ENCODE peak calls at places on chromosomes 12 and 14, in ten cellular contexts. One of them, this sample, is unnamed.

GRCh38 chr12:70609203-70609602 is 28.0 kb downstream of the PTPRB start:
- ATAC-seq in HepG2: peak
- ATAC-seq in A549: peak
- ATAC-seq in heart left ventricle: no peak
- ATAC-seq in upper lobe of left lung: peak
- ATAC-seq in body of pancreas: no peak
- ATAC-seq in right lobe of liver: no peak
- ATAC-seq in GM12878: no peak
- ATAC-seq in gastrocnemius medialis: no peak
- ATAC-seq in HCT116: no peak
- ATAC-seq in this sample: peak

GRCh38 chr14:69259531-69260245 is at the start of gene GALNT16:
- ATAC-seq in heart left ventricle: peak
- ATAC-seq in right lobe of liver: no peak
- ATAC-seq in HepG2: peak
- ATAC-seq in GM12878: no peak
- ATAC-seq in HCT116: no peak
- ATAC-seq in A549: peak
- ATAC-seq in upper lobe of left lung: no peak
- ATAC-seq in gastrocnemius medialis: no peak
- ATAC-seq in body of pancreas: peak
- ATAC-seq in this sample: peak

GRCh38 chr14:71855399-71856036 is 76.7 kb upstream of the RGS6 start:
- ATAC-seq in A549: peak
- ATAC-seq in GM12878: peak
- ATAC-seq in heart left ventricle: peak
- ATAC-seq in body of pancreas: no peak
- ATAC-seq in right lobe of liver: peak
- ATAC-seq in HepG2: peak
- ATAC-seq in HCT116: peak
- ATAC-seq in upper lobe of left lung: no peak
- ATAC-seq in gastrocnemius medialis: no peak
- ATAC-seq in this sample: no peak

GRCh38 chr14:57970594-57970993 is 104.7 kb upstream of the SLC35F4 start:
- ATAC-seq in HepG2: no peak
- ATAC-seq in heart left ventricle: no peak
- ATAC-seq in gastrocnemius medialis: no peak
- ATAC-seq in upper lobe of left lung: no peak
- ATAC-seq in GM12878: no peak
- ATAC-seq in HCT116: no peak
- ATAC-seq in right lobe of liver: no peak
- ATAC-seq in body of pancreas: no peak
- ATAC-seq in A549: no peak
- ATAC-seq in this sample: no peak

GRCh38 chr12:89695100-89695499 is 13.5 kb downstream of the ATP2B1 start:
- ATAC-seq in heart left ventricle: peak
- ATAC-seq in GM12878: peak
- ATAC-seq in right lobe of liver: no peak
- ATAC-seq in HepG2: no peak
- ATAC-seq in A549: peak
- ATAC-seq in gastrocnemius medialis: peak
- ATAC-seq in HCT116: no peak
- ATAC-seq in body of pancreas: no peak
- ATAC-seq in upper lobe of left lung: no peak
- ATAC-seq in this sample: peak

GRCh38 chr12:13547283-13547682 is 350.8 kb downstream of the EMP1 start:
- ATAC-seq in HepG2: no peak
- ATAC-seq in gastrocnemius medialis: no peak
- ATAC-seq in right lobe of liver: no peak
- ATAC-seq in GM12878: no peak
- ATAC-seq in body of pancreas: no peak
- ATAC-seq in heart left ventricle: no peak
- ATAC-seq in A549: no peak
- ATAC-seq in upper lobe of left lung: no peak
- ATAC-seq in HCT116: no peak
- ATAC-seq in this sample: no peak

GRCh38 chr14:68924392-68925158 is 54.5 kb downstream of the ACTN1 start:
- ATAC-seq in GM12878: no peak
- ATAC-seq in HCT116: no peak
- ATAC-seq in body of pancreas: no peak
- ATAC-seq in HepG2: peak
- ATAC-seq in gastrocnemius medialis: no peak
- ATAC-seq in upper lobe of left lung: no peak
- ATAC-seq in A549: peak
- ATAC-seq in right lobe of liver: peak
- ATAC-seq in heart left ventricle: peak
- ATAC-seq in this sample: peak

GRCh38 chr12:9091933-9092598 is 23.7 kb downstream of the A2M start:
- ATAC-seq in upper lobe of left lung: no peak
- ATAC-seq in right lobe of liver: peak
- ATAC-seq in A549: no peak
- ATAC-seq in heart left ventricle: peak
- ATAC-seq in HepG2: peak
- ATAC-seq in HCT116: no peak
- ATAC-seq in gastrocnemius medialis: no peak
- ATAC-seq in GM12878: no peak
- ATAC-seq in body of pancreas: no peak
- ATAC-seq in this sample: no peak

GRCh38 chr14:24108336-24108874 is 6.2 kb upstream of the DCAF11 start:
- ATAC-seq in body of pancreas: no peak
- ATAC-seq in heart left ventricle: no peak
- ATAC-seq in upper lobe of left lung: no peak
- ATAC-seq in right lobe of liver: no peak
- ATAC-seq in HCT116: no peak
- ATAC-seq in HepG2: no peak
- ATAC-seq in gastrocnemius medialis: no peak
- ATAC-seq in A549: peak
- ATAC-seq in GM12878: peak
- ATAC-seq in this sample: peak

DNA sequence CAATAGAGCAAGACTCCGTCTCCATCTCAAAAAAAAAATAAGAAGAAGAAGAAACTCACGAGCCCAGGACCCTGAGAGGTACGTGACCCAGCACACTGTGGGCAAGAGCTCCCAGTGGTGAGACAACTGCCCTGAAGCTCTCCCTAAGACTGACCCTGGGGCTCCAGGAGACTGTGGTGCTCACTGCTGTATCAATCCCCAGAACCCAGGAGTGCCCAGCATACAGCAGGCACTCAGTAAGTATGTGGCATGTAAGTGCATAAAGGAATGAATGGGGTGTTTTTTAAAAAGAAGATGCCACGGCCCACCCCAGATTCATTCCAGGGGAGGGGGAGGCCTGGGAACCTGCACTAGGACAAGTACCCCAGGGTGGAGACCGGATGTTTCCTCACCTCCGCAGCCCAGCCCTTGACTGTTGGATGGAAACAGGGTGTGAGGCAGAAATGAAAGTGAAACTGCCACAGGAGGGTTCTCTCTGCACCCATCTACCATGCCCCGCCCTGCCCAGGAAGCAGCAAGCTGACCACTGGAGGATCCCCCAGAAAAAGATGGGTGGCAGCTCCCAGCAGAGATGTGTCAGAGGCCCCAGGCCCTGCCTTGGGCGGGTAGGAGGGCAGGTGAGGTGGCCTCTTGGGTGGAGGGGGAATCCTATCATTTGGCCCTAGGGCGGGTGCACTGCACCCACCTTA is 12.2 kb downstream of the ITPK1 start:
- ATAC-seq in HCT116: peak
- ATAC-seq in HepG2: no peak
- ATAC-seq in body of pancreas: no peak
- ATAC-seq in A549: no peak
- ATAC-seq in gastrocnemius medialis: no peak
- ATAC-seq in heart left ventricle: peak
- ATAC-seq in right lobe of liver: peak
- ATAC-seq in upper lobe of left lung: peak
- ATAC-seq in GM12878: peak
- ATAC-seq in this sample: peak
- H3K4me3 ChIP-seq in HCT116: no peak
- H3K4me3 ChIP-seq in HepG2: no peak
- H3K4me3 ChIP-seq in body of pancreas: no peak
- H3K4me3 ChIP-seq in A549: no peak
- H3K4me3 ChIP-seq in gastrocnemius medialis: no peak
- H3K4me3 ChIP-seq in heart left ventricle: no peak
- H3K4me3 ChIP-seq in right lobe of liver: no peak
- H3K4me3 ChIP-seq in upper lobe of left lung: no peak
- H3K4me3 ChIP-seq in GM12878: peak
- H3K4me3 ChIP-seq in this sample: no peak

DNA sequence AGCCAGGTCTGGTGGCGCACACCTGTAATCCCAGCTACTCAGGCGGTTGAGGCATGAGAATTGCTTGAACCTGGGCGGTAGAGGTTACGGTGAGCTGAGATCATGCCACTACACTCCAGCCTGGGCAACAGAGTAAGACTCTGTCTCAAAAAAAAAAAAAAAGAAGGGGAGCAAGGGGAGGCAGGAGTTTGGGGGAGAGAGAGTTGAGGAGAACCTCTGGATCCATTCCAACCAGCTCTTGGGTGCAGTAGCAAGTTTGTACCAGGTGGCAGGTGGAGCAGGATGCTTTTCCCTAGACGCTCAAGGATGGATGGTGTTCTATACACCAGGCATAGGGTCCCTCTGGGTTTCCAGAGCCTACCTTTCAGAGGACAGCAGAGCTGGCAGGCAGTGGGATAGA is 1.9 kb downstream of the NFE2 start:
- ATAC-seq in heart left ventricle: no peak
- ATAC-seq in upper lobe of left lung: no peak
- ATAC-seq in GM12878: no peak
- ATAC-seq in A549: no peak
- ATAC-seq in right lobe of liver: no peak
- ATAC-seq in body of pancreas: no peak
- ATAC-seq in HepG2: no peak
- ATAC-seq in gastrocnemius medialis: no peak
- ATAC-seq in HCT116: no peak
- ATAC-seq in this sample: no peak
- TF ChIP-seq POLR2A in heart left ventricle: no peak
- TF ChIP-seq POLR2A in upper lobe of left lung: no peak
- TF ChIP-seq POLR2A in GM12878: no peak
- TF ChIP-seq POLR2A in A549: no peak
- TF ChIP-seq POLR2A in right lobe of liver: no peak
- TF ChIP-seq POLR2A in body of pancreas: no peak
- TF ChIP-seq POLR2A in HepG2: no peak
- TF ChIP-seq POLR2A in gastrocnemius medialis: no peak
- TF ChIP-seq POLR2A in HCT116: no peak
- TF ChIP-seq POLR2A in this sample: no peak

DNA sequence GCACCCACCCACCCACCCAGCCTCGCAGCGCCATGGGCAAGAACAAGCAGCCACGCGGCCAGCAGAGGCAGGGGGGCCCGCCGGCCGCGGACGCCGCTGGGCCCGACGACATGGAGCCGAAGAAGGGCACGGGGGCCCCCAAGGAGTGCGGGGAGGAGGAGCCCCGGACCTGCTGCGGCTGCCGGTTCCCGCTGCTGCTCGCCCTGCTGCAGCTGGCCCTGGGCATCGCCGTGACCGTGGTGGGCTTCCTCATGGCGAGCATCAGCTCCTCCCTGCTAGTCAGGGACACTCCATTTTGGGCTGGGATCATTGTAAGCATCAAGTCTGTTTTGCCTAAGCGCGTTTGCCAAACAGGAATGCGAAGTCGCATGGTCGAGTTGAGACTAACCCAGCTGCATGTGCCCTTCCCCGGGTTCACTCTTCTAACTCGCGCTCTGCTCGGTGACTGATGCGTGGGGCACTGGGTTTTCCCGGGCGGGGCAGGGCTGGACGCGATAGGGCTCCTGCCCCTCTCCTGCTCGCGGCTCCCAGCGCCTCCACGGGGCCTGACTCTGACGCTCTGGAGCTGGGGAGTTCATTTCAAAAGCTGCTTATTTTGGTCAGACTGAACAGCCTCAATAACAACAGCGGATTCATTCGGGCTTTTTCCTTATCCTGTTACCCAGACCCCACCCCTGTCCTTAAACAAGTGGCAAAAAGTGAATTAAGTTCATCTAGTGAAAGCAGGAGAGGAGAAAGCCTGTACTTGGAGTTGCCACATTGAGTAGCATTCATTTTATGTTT is 459 bp downstream of the SSPN start:
- ATAC-seq in upper lobe of left lung: peak
- ATAC-seq in right lobe of liver: peak
- ATAC-seq in HCT116: no peak
- ATAC-seq in heart left ventricle: peak
- ATAC-seq in body of pancreas: peak
- ATAC-seq in GM12878: peak
- ATAC-seq in A549: peak
- ATAC-seq in HepG2: peak
- ATAC-seq in gastrocnemius medialis: peak
- ATAC-seq in this sample: peak
- H3K4me3 ChIP-seq in upper lobe of left lung: peak
- H3K4me3 ChIP-seq in right lobe of liver: peak
- H3K4me3 ChIP-seq in HCT116: no peak
- H3K4me3 ChIP-seq in heart left ventricle: peak
- H3K4me3 ChIP-seq in body of pancreas: peak
- H3K4me3 ChIP-seq in GM12878: peak
- H3K4me3 ChIP-seq in A549: peak
- H3K4me3 ChIP-seq in HepG2: peak
- H3K4me3 ChIP-seq in gastrocnemius medialis: peak
- H3K4me3 ChIP-seq in this sample: peak

GRCh38 chr12:63779498-63780481 is at the start of gene RXYLT1:
- ATAC-seq in HepG2: peak
- ATAC-seq in gastrocnemius medialis: peak
- ATAC-seq in GM12878: peak
- ATAC-seq in upper lobe of left lung: peak
- ATAC-seq in heart left ventricle: peak
- ATAC-seq in HCT116: peak
- ATAC-seq in right lobe of liver: peak
- ATAC-seq in body of pancreas: peak
- ATAC-seq in A549: peak
- ATAC-seq in this sample: peak
- TF ChIP-seq POLR2A in HepG2: peak
- TF ChIP-seq POLR2A in gastrocnemius medialis: peak
- TF ChIP-seq POLR2A in GM12878: peak
- TF ChIP-seq POLR2A in upper lobe of left lung: peak
- TF ChIP-seq POLR2A in heart left ventricle: no peak
- TF ChIP-seq POLR2A in HCT116: peak
- TF ChIP-seq POLR2A in right lobe of liver: peak
- TF ChIP-seq POLR2A in body of pancreas: peak
- TF ChIP-seq POLR2A in A549: peak
- TF ChIP-seq POLR2A in this sample: peak